ENCODE peak calls at places on chromosomes 11 and 22, in ten cellular contexts. One of them, this sample, is unnamed.

GRCh38 chr22:45009881-45010531 is at the start of gene PHF21B:
- DNase-seq in HCT116: no peak
- DNase-seq in GM04504: no peak
- DNase-seq in GM23248: peak; percentile 38
- DNase-seq in stimulated activated CD4-positive, alpha-beta T cell treated with anti-CD3 and anti-CD28 coated beads, Interleukin-2, amount 100 ng/mL, for 48 hours: peak; percentile 23
- DNase-seq in T-helper 2 cell treated with Interferon-gamma antibody and Interleukin-4, amounts not matched to agents 5 μg/mL and 100 μg/mL, for 36 hours: peak; percentile 10
- DNase-seq in HT1080: peak; percentile 33
- DNase-seq in GM13977: peak; percentile 82
- DNase-seq in sciatic nerve: peak; percentile 77
- DNase-seq in cardiac muscle cell: peak; percentile 62
- DNase-seq in this sample: no peak

GRCh38 chr22:37709445-37709765 is 12.6 kb downstream of the TRIOBP start:
- DNase-seq in HCT116: no peak
- DNase-seq in GM04504: no peak
- DNase-seq in GM23248: no peak
- DNase-seq in stimulated activated CD4-positive, alpha-beta T cell treated with anti-CD3 and anti-CD28 coated beads, Interleukin-2, amount 100 ng/mL, for 48 hours: no peak
- DNase-seq in T-helper 2 cell treated with Interferon-gamma antibody and Interleukin-4, amounts not matched to agents 5 μg/mL and 100 μg/mL, for 36 hours: no peak
- DNase-seq in HT1080: no peak
- DNase-seq in GM13977: no peak
- DNase-seq in sciatic nerve: no peak
- DNase-seq in cardiac muscle cell: no peak
- DNase-seq in this sample: no peak

GRCh38 chr22:41518048-41518347 is 26.3 kb downstream of the POLR3H start:
- DNase-seq in HCT116: no peak
- DNase-seq in GM04504: no peak
- DNase-seq in GM23248: no peak
- DNase-seq in stimulated activated CD4-positive, alpha-beta T cell treated with anti-CD3 and anti-CD28 coated beads, Interleukin-2, amount 100 ng/mL, for 48 hours: no peak
- DNase-seq in T-helper 2 cell treated with Interferon-gamma antibody and Interleukin-4, amounts not matched to agents 5 μg/mL and 100 μg/mL, for 36 hours: no peak
- DNase-seq in HT1080: no peak
- DNase-seq in GM13977: no peak
- DNase-seq in sciatic nerve: no peak
- DNase-seq in cardiac muscle cell: no peak
- DNase-seq in this sample: no peak

GRCh38 chr11:59076876-59077571 is 9.1 kb upstream of the GLYATL1B start:
- DNase-seq in HCT116: no peak
- DNase-seq in GM04504: no peak
- DNase-seq in GM23248: no peak
- DNase-seq in stimulated activated CD4-positive, alpha-beta T cell treated with anti-CD3 and anti-CD28 coated beads, Interleukin-2, amount 100 ng/mL, for 48 hours: no peak
- DNase-seq in T-helper 2 cell treated with Interferon-gamma antibody and Interleukin-4, amounts not matched to agents 5 μg/mL and 100 μg/mL, for 36 hours: no peak
- DNase-seq in HT1080: no peak
- DNase-seq in GM13977: peak; percentile 35
- DNase-seq in sciatic nerve: no peak
- DNase-seq in cardiac muscle cell: no peak
- DNase-seq in this sample: no peak

GRCh38 chr11:46363455-46363920 is 16.2 kb downstream of the DGKZ start:
- DNase-seq in HCT116: peak; percentile 52
- DNase-seq in GM04504: peak; percentile 50
- DNase-seq in GM23248: peak; percentile 72
- DNase-seq in stimulated activated CD4-positive, alpha-beta T cell treated with anti-CD3 and anti-CD28 coated beads, Interleukin-2, amount 100 ng/mL, for 48 hours: no peak
- DNase-seq in T-helper 2 cell treated with Interferon-gamma antibody and Interleukin-4, amounts not matched to agents 5 μg/mL and 100 μg/mL, for 36 hours: no peak
- DNase-seq in HT1080: peak; percentile 96
- DNase-seq in GM13977: no peak
- DNase-seq in sciatic nerve: no peak
- DNase-seq in cardiac muscle cell: no peak
- DNase-seq in this sample: no peak

GRCh38 chr11:65489061-65489705 is 9.7 kb upstream of the MALAT1 start:
- DNase-seq in HCT116: no peak
- DNase-seq in GM04504: peak; percentile 93
- DNase-seq in GM23248: peak; percentile 92
- DNase-seq in stimulated activated CD4-positive, alpha-beta T cell treated with anti-CD3 and anti-CD28 coated beads, Interleukin-2, amount 100 ng/mL, for 48 hours: no peak
- DNase-seq in T-helper 2 cell treated with Interferon-gamma antibody and Interleukin-4, amounts not matched to agents 5 μg/mL and 100 μg/mL, for 36 hours: no peak
- DNase-seq in HT1080: peak; percentile 35
- DNase-seq in GM13977: no peak
- DNase-seq in sciatic nerve: peak; percentile 73
- DNase-seq in cardiac muscle cell: peak; percentile 81
- DNase-seq in this sample: no peak

GRCh38 chr22:36445158-36445668 is 36.2 kb downstream of the TXN2 start:
- DNase-seq in HCT116: no peak
- DNase-seq in GM04504: peak; percentile 85
- DNase-seq in GM23248: peak; percentile 80
- DNase-seq in stimulated activated CD4-positive, alpha-beta T cell treated with anti-CD3 and anti-CD28 coated beads, Interleukin-2, amount 100 ng/mL, for 48 hours: no peak
- DNase-seq in T-helper 2 cell treated with Interferon-gamma antibody and Interleukin-4, amounts not matched to agents 5 μg/mL and 100 μg/mL, for 36 hours: no peak
- DNase-seq in HT1080: peak; percentile 79
- DNase-seq in GM13977: no peak
- DNase-seq in sciatic nerve: peak; percentile 72
- DNase-seq in cardiac muscle cell: peak; percentile 94
- DNase-seq in this sample: no peak

GRCh38 chr11:61106906-61107470 is 4.7 kb downstream of the CD5 start:
- DNase-seq in HCT116: no peak
- DNase-seq in GM04504: no peak
- DNase-seq in GM23248: no peak
- DNase-seq in stimulated activated CD4-positive, alpha-beta T cell treated with anti-CD3 and anti-CD28 coated beads, Interleukin-2, amount 100 ng/mL, for 48 hours: no peak
- DNase-seq in T-helper 2 cell treated with Interferon-gamma antibody and Interleukin-4, amounts not matched to agents 5 μg/mL and 100 μg/mL, for 36 hours: no peak
- DNase-seq in HT1080: no peak
- DNase-seq in GM13977: no peak
- DNase-seq in sciatic nerve: no peak
- DNase-seq in cardiac muscle cell: no peak
- DNase-seq in this sample: no peak

GRCh38 chr22:38271927-38272372 is 860 bp downstream of the TMEM184B start:
- DNase-seq in HCT116: no peak
- DNase-seq in GM04504: no peak
- DNase-seq in GM23248: peak; percentile 41
- DNase-seq in stimulated activated CD4-positive, alpha-beta T cell treated with anti-CD3 and anti-CD28 coated beads, Interleukin-2, amount 100 ng/mL, for 48 hours: no peak
- DNase-seq in T-helper 2 cell treated with Interferon-gamma antibody and Interleukin-4, amounts not matched to agents 5 μg/mL and 100 μg/mL, for 36 hours: no peak
- DNase-seq in HT1080: no peak
- DNase-seq in GM13977: no peak
- DNase-seq in sciatic nerve: no peak
- DNase-seq in cardiac muscle cell: no peak
- DNase-seq in this sample: no peak

GRCh38 chr11:74680703-74681531 is 50.3 kb downstream of the CHRDL2 start:
- DNase-seq in HCT116: no peak
- DNase-seq in GM04504: no peak
- DNase-seq in GM23248: no peak
- DNase-seq in stimulated activated CD4-positive, alpha-beta T cell treated with anti-CD3 and anti-CD28 coated beads, Interleukin-2, amount 100 ng/mL, for 48 hours: no peak
- DNase-seq in T-helper 2 cell treated with Interferon-gamma antibody and Interleukin-4, amounts not matched to agents 5 μg/mL and 100 μg/mL, for 36 hours: no peak
- DNase-seq in HT1080: no peak
- DNase-seq in GM13977: no peak
- DNase-seq in sciatic nerve: peak; percentile 49
- DNase-seq in cardiac muscle cell: no peak
- DNase-seq in this sample: no peak

GRCh38 chr11:77136074-77136473 is 8.0 kb downstream of the MYO7A start:
- DNase-seq in HCT116: no peak
- DNase-seq in GM04504: no peak
- DNase-seq in GM23248: peak; percentile 74
- DNase-seq in stimulated activated CD4-positive, alpha-beta T cell treated with anti-CD3 and anti-CD28 coated beads, Interleukin-2, amount 100 ng/mL, for 48 hours: no peak
- DNase-seq in T-helper 2 cell treated with Interferon-gamma antibody and Interleukin-4, amounts not matched to agents 5 μg/mL and 100 μg/mL, for 36 hours: no peak
- DNase-seq in HT1080: peak; percentile 56
- DNase-seq in GM13977: no peak
- DNase-seq in sciatic nerve: no peak
- DNase-seq in cardiac muscle cell: peak; percentile 45
- DNase-seq in this sample: no peak

GRCh38 chr11:57459112-57460016 is 964 bp upstream of the RTN4RL2 start:
- DNase-seq in HCT116: no peak
- DNase-seq in GM04504: no peak
- DNase-seq in GM23248: peak; percentile 61
- DNase-seq in stimulated activated CD4-positive, alpha-beta T cell treated with anti-CD3 and anti-CD28 coated beads, Interleukin-2, amount 100 ng/mL, for 48 hours: no peak
- DNase-seq in T-helper 2 cell treated with Interferon-gamma antibody and Interleukin-4, amounts not matched to agents 5 μg/mL and 100 μg/mL, for 36 hours: no peak
- DNase-seq in HT1080: peak; percentile 18
- DNase-seq in GM13977: no peak
- DNase-seq in sciatic nerve: no peak
- DNase-seq in cardiac muscle cell: no peak
- DNase-seq in this sample: no peak

GRCh38 chr22:48098243-48098935 is 1335.9 kb downstream of the TBC1D22A start:
- DNase-seq in HCT116: no peak
- DNase-seq in GM04504: no peak
- DNase-seq in GM23248: no peak
- DNase-seq in stimulated activated CD4-positive, alpha-beta T cell treated with anti-CD3 and anti-CD28 coated beads, Interleukin-2, amount 100 ng/mL, for 48 hours: no peak
- DNase-seq in T-helper 2 cell treated with Interferon-gamma antibody and Interleukin-4, amounts not matched to agents 5 μg/mL and 100 μg/mL, for 36 hours: peak; percentile 37
- DNase-seq in HT1080: no peak
- DNase-seq in GM13977: peak; percentile 85
- DNase-seq in sciatic nerve: no peak
- DNase-seq in cardiac muscle cell: no peak
- DNase-seq in this sample: peak; percentile 59

GRCh38 chr11:81869337-81870065 is 864.2 kb downstream of the FAM181B start:
- DNase-seq in HCT116: no peak
- DNase-seq in GM04504: no peak
- DNase-seq in GM23248: no peak
- DNase-seq in stimulated activated CD4-positive, alpha-beta T cell treated with anti-CD3 and anti-CD28 coated beads, Interleukin-2, amount 100 ng/mL, for 48 hours: peak; percentile 65
- DNase-seq in T-helper 2 cell treated with Interferon-gamma antibody and Interleukin-4, amounts not matched to agents 5 μg/mL and 100 μg/mL, for 36 hours: peak; percentile 91
- DNase-seq in HT1080: peak; percentile 85
- DNase-seq in GM13977: peak; percentile 32
- DNase-seq in sciatic nerve: no peak
- DNase-seq in cardiac muscle cell: peak; percentile 33
- DNase-seq in this sample: no peak

GRCh38 chr11:130136107-130136506 is 23.5 kb upstream of the ST14 start:
- DNase-seq in HCT116: no peak
- DNase-seq in GM04504: no peak
- DNase-seq in GM23248: no peak
- DNase-seq in stimulated activated CD4-positive, alpha-beta T cell treated with anti-CD3 and anti-CD28 coated beads, Interleukin-2, amount 100 ng/mL, for 48 hours: no peak
- DNase-seq in T-helper 2 cell treated with Interferon-gamma antibody and Interleukin-4, amounts not matched to agents 5 μg/mL and 100 μg/mL, for 36 hours: no peak
- DNase-seq in HT1080: no peak
- DNase-seq in GM13977: no peak
- DNase-seq in sciatic nerve: no peak
- DNase-seq in cardiac muscle cell: no peak
- DNase-seq in this sample: no peak

GRCh38 chr11:129247129-129247528 is 55.0 kb upstream of the ARHGAP32 start:
- DNase-seq in HCT116: no peak
- DNase-seq in GM04504: no peak
- DNase-seq in GM23248: peak; percentile 60
- DNase-seq in stimulated activated CD4-positive, alpha-beta T cell treated with anti-CD3 and anti-CD28 coated beads, Interleukin-2, amount 100 ng/mL, for 48 hours: no peak
- DNase-seq in T-helper 2 cell treated with Interferon-gamma antibody and Interleukin-4, amounts not matched to agents 5 μg/mL and 100 μg/mL, for 36 hours: no peak
- DNase-seq in HT1080: no peak
- DNase-seq in GM13977: no peak
- DNase-seq in sciatic nerve: no peak
- DNase-seq in cardiac muscle cell: no peak
- DNase-seq in this sample: no peak

GRCh38 chr11:69662021-69662698 is 13.0 kb downstream of the LTO1 start:
- DNase-seq in HCT116: no peak
- DNase-seq in GM04504: no peak
- DNase-seq in GM23248: peak; percentile 36
- DNase-seq in stimulated activated CD4-positive, alpha-beta T cell treated with anti-CD3 and anti-CD28 coated beads, Interleukin-2, amount 100 ng/mL, for 48 hours: no peak
- DNase-seq in T-helper 2 cell treated with Interferon-gamma antibody and Interleukin-4, amounts not matched to agents 5 μg/mL and 100 μg/mL, for 36 hours: no peak
- DNase-seq in HT1080: no peak
- DNase-seq in GM13977: no peak
- DNase-seq in sciatic nerve: peak; percentile 42
- DNase-seq in cardiac muscle cell: peak; percentile 16
- DNase-seq in this sample: no peak

GRCh38 chr11:60785806-60786361 is 751 bp downstream of the MS4A10 start:
- DNase-seq in HCT116: no peak
- DNase-seq in GM04504: no peak
- DNase-seq in GM23248: peak; percentile 78
- DNase-seq in stimulated activated CD4-positive, alpha-beta T cell treated with anti-CD3 and anti-CD28 coated beads, Interleukin-2, amount 100 ng/mL, for 48 hours: no peak
- DNase-seq in T-helper 2 cell treated with Interferon-gamma antibody and Interleukin-4, amounts not matched to agents 5 μg/mL and 100 μg/mL, for 36 hours: no peak
- DNase-seq in HT1080: no peak
- DNase-seq in GM13977: no peak
- DNase-seq in sciatic nerve: peak; percentile 51
- DNase-seq in cardiac muscle cell: peak; percentile 54
- DNase-seq in this sample: no peak

GRCh38 chr22:44597616-44598015 is 99.6 kb upstream of the RTL6 start:
- DNase-seq in HCT116: no peak
- DNase-seq in GM04504: peak; percentile 32
- DNase-seq in GM23248: peak; percentile 59
- DNase-seq in stimulated activated CD4-positive, alpha-beta T cell treated with anti-CD3 and anti-CD28 coated beads, Interleukin-2, amount 100 ng/mL, for 48 hours: no peak
- DNase-seq in T-helper 2 cell treated with Interferon-gamma antibody and Interleukin-4, amounts not matched to agents 5 μg/mL and 100 μg/mL, for 36 hours: no peak
- DNase-seq in HT1080: no peak
- DNase-seq in GM13977: no peak
- DNase-seq in sciatic nerve: no peak
- DNase-seq in cardiac muscle cell: no peak
- DNase-seq in this sample: no peak

GRCh38 chr11:104918113-104918824 is 20.0 kb upstream of the CASP12 start:
- DNase-seq in HCT116: no peak
- DNase-seq in GM04504: peak; percentile 66
- DNase-seq in GM23248: peak; percentile 79
- DNase-seq in stimulated activated CD4-positive, alpha-beta T cell treated with anti-CD3 and anti-CD28 coated beads, Interleukin-2, amount 100 ng/mL, for 48 hours: no peak
- DNase-seq in T-helper 2 cell treated with Interferon-gamma antibody and Interleukin-4, amounts not matched to agents 5 μg/mL and 100 μg/mL, for 36 hours: no peak
- DNase-seq in HT1080: peak; percentile 13
- DNase-seq in GM13977: peak; percentile 10
- DNase-seq in sciatic nerve: no peak
- DNase-seq in cardiac muscle cell: peak; percentile 76
- DNase-seq in this sample: no peak

GRCh38 chr11:130478204-130478701 is 29.8 kb downstream of the ADAMTS15 start:
- DNase-seq in HCT116: no peak
- DNase-seq in GM04504: peak; percentile 89
- DNase-seq in GM23248: peak; percentile 92
- DNase-seq in stimulated activated CD4-positive, alpha-beta T cell treated with anti-CD3 and anti-CD28 coated beads, Interleukin-2, amount 100 ng/mL, for 48 hours: no peak
- DNase-seq in T-helper 2 cell treated with Interferon-gamma antibody and Interleukin-4, amounts not matched to agents 5 μg/mL and 100 μg/mL, for 36 hours: no peak
- DNase-seq in HT1080: peak; percentile 81
- DNase-seq in GM13977: peak; percentile 12
- DNase-seq in sciatic nerve: peak; percentile 89
- DNase-seq in cardiac muscle cell: peak; percentile 95
- DNase-seq in this sample: no peak

GRCh38 chr22:24926428-24926725 is 20.1 kb downstream of the LHFPL7 start:
- DNase-seq in HCT116: no peak
- DNase-seq in GM04504: no peak
- DNase-seq in GM23248: no peak
- DNase-seq in stimulated activated CD4-positive, alpha-beta T cell treated with anti-CD3 and anti-CD28 coated beads, Interleukin-2, amount 100 ng/mL, for 48 hours: no peak
- DNase-seq in T-helper 2 cell treated with Interferon-gamma antibody and Interleukin-4, amounts not matched to agents 5 μg/mL and 100 μg/mL, for 36 hours: no peak
- DNase-seq in HT1080: no peak
- DNase-seq in GM13977: no peak
- DNase-seq in sciatic nerve: no peak
- DNase-seq in cardiac muscle cell: no peak
- DNase-seq in this sample: no peak

GRCh38 chr11:90133560-90134145 is 810 bp upstream of the NAALAD2 start:
- DNase-seq in HCT116: no peak
- DNase-seq in GM04504: no peak
- DNase-seq in GM23248: no peak
- DNase-seq in stimulated activated CD4-positive, alpha-beta T cell treated with anti-CD3 and anti-CD28 coated beads, Interleukin-2, amount 100 ng/mL, for 48 hours: no peak
- DNase-seq in T-helper 2 cell treated with Interferon-gamma antibody and Interleukin-4, amounts not matched to agents 5 μg/mL and 100 μg/mL, for 36 hours: no peak
- DNase-seq in HT1080: no peak
- DNase-seq in GM13977: no peak
- DNase-seq in sciatic nerve: no peak
- DNase-seq in cardiac muscle cell: no peak
- DNase-seq in this sample: no peak

GRCh38 chr22:41917906-41918791 is 3.3 kb upstream of the SHISA8 start:
- DNase-seq in HCT116: no peak
- DNase-seq in GM04504: no peak
- DNase-seq in GM23248: peak; percentile 37
- DNase-seq in stimulated activated CD4-positive, alpha-beta T cell treated with anti-CD3 and anti-CD28 coated beads, Interleukin-2, amount 100 ng/mL, for 48 hours: no peak
- DNase-seq in T-helper 2 cell treated with Interferon-gamma antibody and Interleukin-4, amounts not matched to agents 5 μg/mL and 100 μg/mL, for 36 hours: no peak
- DNase-seq in HT1080: peak; percentile 63
- DNase-seq in GM13977: no peak
- DNase-seq in sciatic nerve: peak; percentile 81
- DNase-seq in cardiac muscle cell: peak; percentile 65
- DNase-seq in this sample: no peak

GRCh38 chr11:75140269-75141138 is 10.4 kb upstream of the SLCO2B1 start:
- DNase-seq in HCT116: peak; percentile 34
- DNase-seq in GM04504: no peak
- DNase-seq in GM23248: peak; percentile 57
- DNase-seq in stimulated activated CD4-positive, alpha-beta T cell treated with anti-CD3 and anti-CD28 coated beads, Interleukin-2, amount 100 ng/mL, for 48 hours: peak; percentile 83
- DNase-seq in T-helper 2 cell treated with Interferon-gamma antibody and Interleukin-4, amounts not matched to agents 5 μg/mL and 100 μg/mL, for 36 hours: peak; percentile 62
- DNase-seq in HT1080: peak; percentile 31
- DNase-seq in GM13977: peak; percentile 79
- DNase-seq in sciatic nerve: peak; percentile 85
- DNase-seq in cardiac muscle cell: peak; percentile 49
- DNase-seq in this sample: peak; percentile 61

GRCh38 chr22:28014141-28015055 is 95.3 kb upstream of the PITPNB start:
- DNase-seq in HCT116: no peak
- DNase-seq in GM04504: no peak
- DNase-seq in GM23248: no peak
- DNase-seq in stimulated activated CD4-positive, alpha-beta T cell treated with anti-CD3 and anti-CD28 coated beads, Interleukin-2, amount 100 ng/mL, for 48 hours: no peak
- DNase-seq in T-helper 2 cell treated with Interferon-gamma antibody and Interleukin-4, amounts not matched to agents 5 μg/mL and 100 μg/mL, for 36 hours: no peak
- DNase-seq in HT1080: no peak
- DNase-seq in GM13977: no peak
- DNase-seq in sciatic nerve: peak; percentile 27
- DNase-seq in cardiac muscle cell: no peak
- DNase-seq in this sample: no peak

GRCh38 chr11:64056213-64056785 is 20.6 kb downstream of the FLRT1 start:
- DNase-seq in HCT116: no peak
- DNase-seq in GM04504: no peak
- DNase-seq in GM23248: no peak
- DNase-seq in stimulated activated CD4-positive, alpha-beta T cell treated with anti-CD3 and anti-CD28 coated beads, Interleukin-2, amount 100 ng/mL, for 48 hours: no peak
- DNase-seq in T-helper 2 cell treated with Interferon-gamma antibody and Interleukin-4, amounts not matched to agents 5 μg/mL and 100 μg/mL, for 36 hours: no peak
- DNase-seq in HT1080: no peak
- DNase-seq in GM13977: no peak
- DNase-seq in sciatic nerve: no peak
- DNase-seq in cardiac muscle cell: no peak
- DNase-seq in this sample: no peak

GRCh38 chr11:10727259-10727851 is 23.7 kb upstream of the CTR9 start:
- DNase-seq in HCT116: no peak
- DNase-seq in GM04504: peak; percentile 81
- DNase-seq in GM23248: peak; percentile 65
- DNase-seq in stimulated activated CD4-positive, alpha-beta T cell treated with anti-CD3 and anti-CD28 coated beads, Interleukin-2, amount 100 ng/mL, for 48 hours: no peak
- DNase-seq in T-helper 2 cell treated with Interferon-gamma antibody and Interleukin-4, amounts not matched to agents 5 μg/mL and 100 μg/mL, for 36 hours: no peak
- DNase-seq in HT1080: no peak
- DNase-seq in GM13977: no peak
- DNase-seq in sciatic nerve: no peak
- DNase-seq in cardiac muscle cell: peak; percentile 7
- DNase-seq in this sample: no peak